ENCODE peak calls at places on chromosomes 3 and 15, in four cellular contexts. T is WTC11, M is K562, Q is HepG2. U is an unnamed sample.

GRCh38 chr3:126450219-126450618 is 25.5 kb downstream of the ZXDC start:
- DNase-seq in T (no peak), M (no peak), Q (no peak), U (no peak)

GRCh38 chr3:188264231-188265213 is 110.6 kb downstream of the LPP start:
- DNase-seq in T (no peak), M (no peak), Q (peak), U (peak)

GRCh38 chr15:58770519-58770856 is 614 bp upstream of the MINDY2 start:
- DNase-seq in T (no peak), M (no peak), Q (no peak), U (no peak)

GRCh38 chr3:149426325-149426724 is 48.2 kb upstream of the TM4SF4 start:
- DNase-seq in T (no peak), M (no peak), Q (no peak), U (no peak)

GRCh38 chr3:41304603-41305002 is 105.3 kb downstream of the CTNNB1 start:
- DNase-seq in T (no peak), M (no peak), Q (no peak), U (no peak)

GRCh38 chr15:73368301-73369072 is at the start of gene HCN4:
- DNase-seq in T (peak), M (no peak), Q (no peak), U (no peak)

GRCh38 chr15:101723874-101724674 is at the start of gene TARS3:
- DNase-seq in T (peak), M (peak), Q (peak), U (peak)

GRCh38 chr3:130963878-130964277 is 62.7 kb downstream of the ASTE1 start:
- DNase-seq in T (no peak), M (no peak), Q (peak), U (peak)

GRCh38 chr3:168096210-168096795 is 579 bp upstream of the GOLIM4 start:
- DNase-seq in T (peak), M (peak), Q (peak), U (peak)

GRCh38 chr3:70065666-70066253 is 66.2 kb downstream of the SAMMSON start:
- DNase-seq in T (peak), M (no peak), Q (no peak), U (peak)

GRCh38 chr3:155079795-155080546 is at the start of gene MME:
- DNase-seq in T (peak), M (peak), Q (no peak), U (no peak)

GRCh38 chr3:122858373-122858772 is 63.5 kb downstream of the SLC49A4 start:
- DNase-seq in T (no peak), M (no peak), Q (peak), U (no peak)

GRCh38 chr3:23743141-23743784 is 62.5 kb upstream of the UBE2E1 start:
- DNase-seq in T (peak), M (no peak), Q (no peak), U (no peak)

GRCh38 chr3:14352002-14352627 is 50.3 kb upstream of the SLC6A6 start:
- DNase-seq in T (peak), M (peak), Q (peak), U (peak)

GRCh38 chr3:117407317-117407716 is 697.7 kb downstream of the TUSC7 start:
- DNase-seq in T (no peak), M (no peak), Q (peak), U (peak)
- TF ChIP-seq NR3C1 in T (no peak), M (no peak), Q (no peak), U (no peak)

DNA sequence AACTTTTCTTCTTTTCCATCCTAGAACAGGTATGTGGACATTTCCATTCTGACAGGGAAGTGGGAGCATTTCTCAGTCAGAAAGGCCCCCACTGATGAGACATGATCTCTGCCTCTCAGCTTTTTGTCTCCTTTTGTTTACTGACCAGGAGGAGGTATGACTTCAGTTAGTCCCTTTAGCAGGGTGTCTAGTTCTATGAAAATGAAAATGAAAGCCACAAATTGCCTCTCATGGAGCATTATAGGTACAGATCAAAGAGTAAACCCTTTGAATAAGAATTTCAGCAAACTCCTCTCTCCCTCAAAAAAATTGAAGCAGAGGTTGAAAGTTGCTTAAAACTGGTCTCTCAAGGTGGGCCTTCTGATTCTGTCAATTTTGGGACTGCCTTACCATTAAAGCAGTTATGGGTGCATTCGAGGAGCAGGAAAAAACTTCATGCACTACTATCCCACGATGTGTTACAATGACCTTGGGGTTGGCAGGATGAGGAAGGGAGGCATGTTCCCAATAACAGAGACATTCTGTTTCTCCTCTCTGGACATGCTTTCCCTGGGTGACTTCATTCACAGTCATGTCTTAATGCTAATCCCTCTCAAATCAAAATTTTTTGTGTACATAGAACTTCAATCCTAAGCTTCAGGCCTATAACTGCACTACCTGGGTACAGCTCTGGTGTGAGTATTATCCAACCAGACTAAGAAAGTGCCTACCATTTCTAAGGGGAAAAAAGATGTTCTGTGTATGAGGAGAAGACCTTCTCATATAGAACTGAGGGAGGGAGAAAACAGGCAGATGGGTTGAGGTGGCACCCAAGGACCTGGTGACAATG is 50.6 kb upstream of the TBC1D23 start:
- DNase-seq in T (no peak), M (no peak), Q (peak), U (no peak)
- TF ChIP-seq NR3C1 in T (no peak), M (no peak), Q (no peak), U (no peak)

GRCh38 chr3:115517457-115518050 is 105.8 kb upstream of the GAP43 start:
- DNase-seq in T (no peak), M (no peak), Q (no peak), U (no peak)
- TF ChIP-seq NR3C1 in T (no peak), M (no peak), Q (no peak), U (no peak)

GRCh38 chr15:65940618-65940909 is 71.3 kb downstream of the RAB11A start:
- DNase-seq in T (no peak), M (peak), Q (no peak), U (peak)

GRCh38 chr15:65942436-65942835 is 73.1 kb downstream of the RAB11A start:
- DNase-seq in T (no peak), M (no peak), Q (no peak), U (no peak)

GRCh38 chr15:65937476-65937875 is 68.2 kb downstream of the RAB11A start:
- DNase-seq in T (no peak), M (peak), Q (no peak), U (no peak)

GRCh38 chr15:65937046-65937445 is 67.8 kb downstream of the RAB11A start:
- DNase-seq in T (no peak), M (no peak), Q (no peak), U (no peak)

DNA sequence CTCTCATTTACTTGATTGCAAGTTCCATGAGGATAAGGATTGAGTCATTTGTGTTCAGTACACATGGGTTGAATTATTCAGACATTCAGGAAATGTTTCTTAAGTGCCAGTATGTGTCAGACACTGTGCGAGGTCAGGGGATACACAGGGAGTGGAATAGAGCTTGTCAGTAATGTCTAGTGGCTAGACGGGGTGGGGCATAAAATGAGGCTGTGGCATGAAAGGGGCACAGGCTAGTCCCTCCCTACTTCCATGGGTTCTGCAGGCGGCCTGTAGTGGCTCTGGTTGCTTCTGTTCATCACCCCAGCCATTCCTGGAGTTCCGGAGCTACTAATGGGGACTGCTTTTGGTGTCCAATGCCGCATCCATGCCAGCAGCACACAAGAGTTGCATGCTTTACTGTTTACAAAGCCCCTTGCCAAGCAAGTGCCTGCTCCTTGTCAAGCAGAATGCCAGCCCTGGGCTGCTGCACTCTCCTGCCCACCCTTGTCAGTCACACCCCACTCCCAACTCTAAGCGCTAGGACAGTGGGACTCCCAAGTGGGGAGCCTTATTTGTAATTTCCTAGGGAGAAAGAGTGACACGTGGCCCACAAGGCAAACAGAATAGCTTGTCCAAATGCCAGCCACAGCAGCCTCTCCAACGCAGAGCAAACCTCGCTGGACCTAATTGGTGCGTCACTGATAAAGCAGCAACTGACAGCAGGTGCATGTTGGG is 70.8 kb downstream of the RAB11A start:
- DNase-seq in T (no peak), M (no peak), Q (no peak), U (peak)
- TF ChIP-seq NR3C1 in T (no peak), M (no peak), Q (no peak), U (no peak)

DNA sequence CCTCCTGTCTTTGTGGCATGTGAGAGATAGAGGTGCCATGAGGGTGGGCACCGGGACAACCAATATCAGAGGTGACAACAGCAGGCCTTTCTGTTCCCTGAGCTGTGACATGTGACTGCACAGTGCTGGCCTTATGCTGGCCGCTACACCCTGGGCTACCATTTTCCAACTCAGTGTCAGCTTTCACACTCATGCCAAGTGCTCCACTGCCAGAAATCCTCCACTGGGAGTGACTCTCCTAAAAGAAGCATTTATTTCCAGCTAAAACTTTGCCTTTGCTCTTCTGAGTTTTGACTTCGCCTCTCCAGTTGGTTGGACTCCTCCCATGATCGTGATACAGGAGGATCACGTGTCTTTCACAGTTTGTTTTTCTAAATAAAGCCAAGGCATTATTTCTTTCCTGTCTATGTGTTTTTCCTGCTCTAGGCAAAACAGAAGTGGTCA is 31.4 kb downstream of the CA12 start:
- DNase-seq in T (no peak), M (no peak), Q (no peak), U (no peak)
- TF ChIP-seq NR3C1 in T (no peak), M (no peak), Q (no peak), U (no peak)

GRCh38 chr3:64686446-64686908 is 1.3 kb downstream of the ADAMTS9 start:
- DNase-seq in T (peak), M (peak), Q (peak), U (peak)

GRCh38 chr3:64685800-64686445 is 1.9 kb downstream of the ADAMTS9 start:
- DNase-seq in T (peak), M (peak), Q (peak), U (peak)

GRCh38 chr3:64687381-64687780 is 419 bp downstream of the ADAMTS9 start:
- DNase-seq in T (peak), M (no peak), Q (no peak), U (no peak)

GRCh38 chr3:64685331-64685799 is 2.4 kb downstream of the ADAMTS9 start:
- DNase-seq in T (no peak), M (no peak), Q (no peak), U (no peak)

DNA sequence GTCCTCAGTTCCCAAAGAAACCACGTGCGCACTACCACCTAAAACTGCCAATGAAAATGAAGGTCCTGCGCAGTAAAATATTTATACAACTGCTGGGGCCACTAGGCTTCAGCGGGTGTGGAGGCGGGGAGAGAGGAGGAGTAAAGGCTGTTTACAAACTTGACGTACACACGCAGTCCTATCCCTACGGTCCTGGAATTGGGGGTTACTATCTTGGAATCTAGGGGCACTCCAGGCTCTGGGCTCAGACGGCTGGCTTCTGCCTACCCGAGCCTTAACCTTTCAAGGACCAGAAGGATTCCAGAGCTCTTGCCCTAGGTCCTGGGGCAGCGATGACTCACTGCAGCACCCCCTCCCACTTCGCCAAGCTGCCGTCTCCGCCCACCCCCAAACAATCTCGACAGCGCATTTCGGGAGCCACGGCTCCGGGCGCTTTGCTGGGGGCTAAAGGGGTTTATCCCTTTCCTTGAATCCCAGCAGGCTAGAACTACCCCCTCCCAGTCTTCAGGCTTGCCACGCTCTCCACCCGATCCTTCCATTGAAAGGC is 3.0 kb downstream of the ADAMTS9 start:
- DNase-seq in T (peak), M (no peak), Q (no peak), U (no peak)
- TF ChIP-seq NR3C1 in T (no peak), M (no peak), Q (no peak), U (no peak)

DNA sequence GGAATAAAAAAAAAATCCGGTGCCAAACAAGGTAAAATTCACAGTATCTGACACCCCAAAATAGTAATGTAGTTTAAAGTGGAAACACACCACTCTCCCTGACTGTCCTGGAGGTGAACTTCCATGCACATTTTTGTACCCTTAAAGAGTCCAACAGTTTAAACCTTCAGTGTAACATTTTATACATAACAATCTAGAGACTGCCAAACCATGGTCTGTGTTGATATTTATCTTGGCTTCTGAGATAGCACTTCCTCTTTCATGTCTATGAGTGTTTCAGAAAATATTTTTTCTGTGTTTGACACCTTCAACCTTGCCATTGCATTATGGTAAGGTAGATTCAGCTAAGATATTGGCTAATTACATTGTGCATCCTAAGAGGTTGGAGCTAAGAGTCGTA is 13.9 kb downstream of the TMEM45A start:
- DNase-seq in T (no peak), M (no peak), Q (no peak), U (no peak)
- TF ChIP-seq NR3C1 in T (no peak), M (no peak), Q (no peak), U (no peak)